ENCODE peak calls at places on chromosomes 13 and 19, in four cellular contexts. R is testis, H is IMR-90, O is heart left ventricle. D is an unnamed sample.
A peak's percentile ranks its signal among the peaks of the same experiment; 100 is the strongest.

GRCh38 chr13:21429217-21429616 is 29.9 kb downstream of the ZDHHC20 start:
- DNase-seq in O (no peak), H (no peak), R (no peak), D (no peak)

GRCh38 chr19:33396701-33397535 is 23.4 kb downstream of the CEBPG start:
- DNase-seq in O (peak; percentile 37), H (no peak), R (no peak), D (peak; percentile 47)

GRCh38 chr13:82717249-82717648 is 1165.0 kb downstream of the SLITRK1 start:
- DNase-seq in O (no peak), R (no peak), H (peak; percentile 59), D (no peak)

GRCh38 chr13:99013951-99014350 is 36.1 kb upstream of the DOCK9 start:
- DNase-seq in R (no peak), H (no peak), O (no peak), D (no peak)

GRCh38 chr13:42760949-42761348 is 20.4 kb upstream of the FAM216B start:
- DNase-seq in R (no peak), H (peak; percentile 70), O (no peak), D (no peak)

GRCh38 chr13:62626771-62627170 is 1211.1 kb upstream of the PCDH20 start:
- DNase-seq in R (peak; percentile 42), H (no peak), O (no peak), D (no peak)

GRCh38 chr19:46863818-46864629 is 3.2 kb downstream of the ARHGAP35 start:
- DNase-seq in H (peak; percentile 61), O (no peak), R (peak; percentile 16), D (no peak)

GRCh38 chr19:20359933-20360720 is 193.1 kb downstream of the ZNF486 start:
- DNase-seq in H (no peak), R (peak; percentile 30), O (no peak), D (no peak)

GRCh38 chr19:44891016-44891882 is at the start of gene TOMM40:
- DNase-seq in R (no peak), O (peak; percentile 100), H (peak; percentile 100), D (peak; percentile 100)

GRCh38 chr13:74770361-74770760 is 636.2 kb upstream of the KLF12 start:
- DNase-seq in R (no peak), H (peak; percentile 94), O (no peak), D (no peak)

GRCh38 chr13:21071015-21071414 is 9.6 kb upstream of the LATS2 start:
- DNase-seq in O (no peak), R (no peak), H (no peak), D (no peak)

GRCh38 chr19:53915000-53915399 is 5.9 kb downstream of the CACNG7 start:
- DNase-seq in H (no peak), O (no peak), R (peak; percentile 43), D (no peak)

GRCh38 chr19:48283908-48284307 is 14.0 kb downstream of the ZNF114 start:
- DNase-seq in O (no peak), H (peak; percentile 97), R (no peak), D (no peak)

GRCh38 chr13:111911141-111911720 is 155.7 kb upstream of the SOX1 start:
- DNase-seq in R (no peak), H (no peak), O (no peak), D (peak; percentile 14)

GRCh38 chr19:46716013-46716671 is 772 bp downstream of the PRKD2 start:
- DNase-seq in H (no peak), R (no peak), O (no peak), D (no peak)

GRCh38 chr13:29702912-29703351 is 107.4 kb upstream of the SLC7A1 start:
- DNase-seq in H (peak; percentile 69), R (no peak), O (peak; percentile 47), D (no peak)

GRCh38 chr13:43141685-43142084 is 118.3 kb downstream of the DNAJC15 start:
- DNase-seq in O (no peak), R (no peak), H (no peak), D (no peak)

GRCh38 chr19:16659832-16660708 is at the start of gene SMIM7:
- DNase-seq in H (peak; percentile 98), O (peak; percentile 99), R (peak; percentile 99), D (peak; percentile 99)

GRCh38 chr19:16661480-16662034 is 618 bp downstream of the TMEM38A start:
- DNase-seq in H (no peak), R (peak; percentile 57), O (peak; percentile 76), D (peak; percentile 56)

GRCh38 chr19:16659464-16659831 is 496 bp downstream of the SMIM7 start:
- DNase-seq in R (no peak), H (no peak), O (no peak), D (no peak)

GRCh38 chr19:16657384-16657783 is 2.6 kb downstream of the SMIM7 start:
- DNase-seq in O (no peak), H (no peak), R (no peak), D (no peak)

GRCh38 chr19:16660763-16661479 is at the start of gene TMEM38A:
- DNase-seq in H (no peak), R (peak; percentile 36), O (peak; percentile 72), D (peak; percentile 52)
- TF ChIP-seq POLR2A in H (no peak), R (no peak), O (no peak), D (no peak)

GRCh38 chr19:18270304-18270703 is 3.9 kb downstream of the IQCN start:
- DNase-seq in H (no peak), O (no peak), R (no peak), D (no peak)

GRCh38 chr19:18271433-18271841 is 2.8 kb downstream of the IQCN start:
- DNase-seq in R (peak; percentile 45), H (no peak), O (no peak), D (no peak)

GRCh38 chr19:18273566-18274302 is 518 bp downstream of the IQCN start:
- DNase-seq in O (no peak), R (no peak), H (no peak), D (no peak)

GRCh38 chr19:18274776-18275356 is 614 bp upstream of the IQCN start:
- DNase-seq in O (peak; percentile 92), R (peak; percentile 78), H (peak; percentile 89), D (peak; percentile 91)

GRCh38 chr19:18274303-18274775 is at the start of gene IQCN:
- DNase-seq in R (no peak), O (no peak), H (no peak), D (peak; percentile 86)
- H3K4me3 ChIP-seq in R (no peak within 1 kb of the TSS), O (no peak within 1 kb of the TSS), H (no peak within 1 kb of the TSS), D (no peak within 1 kb of the TSS)

GRCh38 chr13:107223867-107224266 is 655.9 kb upstream of the ARGLU1 start:
- DNase-seq in O (no peak), H (no peak), R (no peak), D (no peak)
- H3K27ac ChIP-seq in O (no peak overlapping the region), H (no peak overlapping the region), R (no peak overlapping the region), D (no peak overlapping the region)

DNA sequence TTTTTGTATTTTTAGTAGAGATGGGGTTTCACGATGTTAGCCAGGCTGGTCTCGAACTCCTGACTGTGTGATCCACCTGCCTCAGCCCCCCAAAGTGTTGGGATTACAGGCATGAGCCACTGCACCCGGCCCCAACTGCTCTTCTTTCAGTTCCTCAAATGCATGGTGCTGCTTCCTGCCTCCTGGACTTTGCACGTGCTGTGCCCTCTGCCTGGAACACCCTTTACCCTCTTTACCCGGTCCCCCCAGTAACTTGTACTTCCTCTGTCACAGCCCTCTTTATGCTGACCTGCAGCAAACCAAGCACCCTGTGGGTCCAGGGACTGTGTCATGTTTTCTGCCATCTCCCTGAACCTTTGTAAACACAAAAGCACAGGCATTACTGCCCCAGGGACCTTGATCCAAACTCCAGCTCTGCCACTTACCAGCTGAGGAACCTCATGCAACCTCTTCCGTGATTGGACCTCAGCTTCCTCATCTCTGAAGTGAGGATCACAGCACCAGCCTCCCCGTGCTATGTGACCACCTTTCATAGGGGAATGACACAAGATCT is 3.8 kb downstream of the BLVRB start:
- DNase-seq in H (no peak), O (peak; percentile 66), R (peak; percentile 26), D (peak; percentile 73)
- TF ChIP-seq POLR2A in H (no peak), O (no peak), R (no peak), D (no peak)

GRCh38 chr13:87671824-87672603 is 843 bp downstream of the SLITRK5 start:
- DNase-seq in H (no peak), O (no peak), R (no peak), D (peak; percentile 39)
- H3K4me3 ChIP-seq in H (peak overlapping the region; percentile 13), O (peak overlapping the region; percentile 48), R (peak overlapping the region; percentile 55), D (peak overlapping the region; percentile 50)